ENCODE peak calls at places on chromosomes 2 and 18, in nine cellular contexts. One of them, this sample, is unnamed.
A peak's percentile ranks its signal among the peaks of the same experiment; 100 is the strongest.

GRCh38 chr2:17416891-17417391 is 101.3 kb downstream of the RAD51AP2 start:
- DNase-seq in aorta: no peak
- DNase-seq in stimulated activated CD4-positive, alpha-beta T cell treated with anti-CD3 and anti-CD28 coated beads, Interleukin-4, amount 100 ng/mL, for 48 hours: no peak
- DNase-seq in progenitor cell of endocrine pancreas: no peak
- DNase-seq in cardiac muscle cell: peak; percentile 22
- DNase-seq in astrocyte: peak; percentile 100
- DNase-seq in Ammon's horn: no peak
- DNase-seq in EL: peak; percentile 2
- DNase-seq in lung: no peak
- DNase-seq in this sample: peak; percentile 49

GRCh38 chr2:240636563-240637115 is 11.4 kb downstream of the GPR35 start:
- DNase-seq in aorta: no peak
- DNase-seq in stimulated activated CD4-positive, alpha-beta T cell treated with anti-CD3 and anti-CD28 coated beads, Interleukin-4, amount 100 ng/mL, for 48 hours: no peak
- DNase-seq in progenitor cell of endocrine pancreas: no peak
- DNase-seq in cardiac muscle cell: no peak
- DNase-seq in astrocyte: no peak
- DNase-seq in Ammon's horn: no peak
- DNase-seq in EL: no peak
- DNase-seq in lung: no peak
- DNase-seq in this sample: no peak

GRCh38 chr18:43620936-43621335 is 343.6 kb upstream of the SYT4 start:
- DNase-seq in aorta: no peak
- DNase-seq in stimulated activated CD4-positive, alpha-beta T cell treated with anti-CD3 and anti-CD28 coated beads, Interleukin-4, amount 100 ng/mL, for 48 hours: no peak
- DNase-seq in progenitor cell of endocrine pancreas: no peak
- DNase-seq in cardiac muscle cell: peak; percentile 45
- DNase-seq in astrocyte: peak; percentile 12
- DNase-seq in Ammon's horn: peak; percentile 11
- DNase-seq in EL: peak; percentile 29
- DNase-seq in lung: no peak
- DNase-seq in this sample: no peak

GRCh38 chr18:57258131-57258777 is 94.1 kb upstream of the ST8SIA3 start:
- DNase-seq in aorta: no peak
- DNase-seq in stimulated activated CD4-positive, alpha-beta T cell treated with anti-CD3 and anti-CD28 coated beads, Interleukin-4, amount 100 ng/mL, for 48 hours: no peak
- DNase-seq in progenitor cell of endocrine pancreas: no peak
- DNase-seq in cardiac muscle cell: no peak
- DNase-seq in astrocyte: no peak
- DNase-seq in Ammon's horn: no peak
- DNase-seq in EL: no peak
- DNase-seq in lung: no peak
- DNase-seq in this sample: no peak

GRCh38 chr2:239385096-239386000 is 15.5 kb downstream of the HDAC4 start:
- DNase-seq in aorta: peak; percentile 30
- DNase-seq in stimulated activated CD4-positive, alpha-beta T cell treated with anti-CD3 and anti-CD28 coated beads, Interleukin-4, amount 100 ng/mL, for 48 hours: no peak
- DNase-seq in progenitor cell of endocrine pancreas: no peak
- DNase-seq in cardiac muscle cell: no peak
- DNase-seq in astrocyte: no peak
- DNase-seq in Ammon's horn: no peak
- DNase-seq in EL: no peak
- DNase-seq in lung: no peak
- DNase-seq in this sample: no peak

GRCh38 chr2:60416221-60417008 is 137.0 kb downstream of the BCL11A start:
- DNase-seq in aorta: no peak
- DNase-seq in stimulated activated CD4-positive, alpha-beta T cell treated with anti-CD3 and anti-CD28 coated beads, Interleukin-4, amount 100 ng/mL, for 48 hours: no peak
- DNase-seq in progenitor cell of endocrine pancreas: no peak
- DNase-seq in cardiac muscle cell: peak; percentile 66
- DNase-seq in astrocyte: no peak
- DNase-seq in Ammon's horn: no peak
- DNase-seq in EL: peak; percentile 33
- DNase-seq in lung: no peak
- DNase-seq in this sample: peak; percentile 30

GRCh38 chr2:157178865-157179264 is 78.6 kb upstream of the GALNT5 start:
- DNase-seq in aorta: no peak
- DNase-seq in stimulated activated CD4-positive, alpha-beta T cell treated with anti-CD3 and anti-CD28 coated beads, Interleukin-4, amount 100 ng/mL, for 48 hours: no peak
- DNase-seq in progenitor cell of endocrine pancreas: no peak
- DNase-seq in cardiac muscle cell: no peak
- DNase-seq in astrocyte: no peak
- DNase-seq in Ammon's horn: no peak
- DNase-seq in EL: no peak
- DNase-seq in lung: no peak
- DNase-seq in this sample: no peak

GRCh38 chr2:161165811-161166210 is 5.6 kb downstream of the TANK start:
- DNase-seq in aorta: no peak
- DNase-seq in stimulated activated CD4-positive, alpha-beta T cell treated with anti-CD3 and anti-CD28 coated beads, Interleukin-4, amount 100 ng/mL, for 48 hours: no peak
- DNase-seq in progenitor cell of endocrine pancreas: no peak
- DNase-seq in cardiac muscle cell: no peak
- DNase-seq in astrocyte: no peak
- DNase-seq in Ammon's horn: no peak
- DNase-seq in EL: no peak
- DNase-seq in lung: no peak
- DNase-seq in this sample: no peak

GRCh38 chr18:48866028-48866733 is 84.6 kb downstream of the SMAD7 start:
- DNase-seq in aorta: peak; percentile 86
- DNase-seq in stimulated activated CD4-positive, alpha-beta T cell treated with anti-CD3 and anti-CD28 coated beads, Interleukin-4, amount 100 ng/mL, for 48 hours: no peak
- DNase-seq in progenitor cell of endocrine pancreas: no peak
- DNase-seq in cardiac muscle cell: peak; percentile 76
- DNase-seq in astrocyte: peak; percentile 68
- DNase-seq in Ammon's horn: peak; percentile 85
- DNase-seq in EL: peak; percentile 57
- DNase-seq in lung: no peak
- DNase-seq in this sample: peak; percentile 46

GRCh38 chr2:44705851-44706555 is 235.5 kb upstream of the SIX3 start:
- DNase-seq in aorta: no peak
- DNase-seq in stimulated activated CD4-positive, alpha-beta T cell treated with anti-CD3 and anti-CD28 coated beads, Interleukin-4, amount 100 ng/mL, for 48 hours: no peak
- DNase-seq in progenitor cell of endocrine pancreas: no peak
- DNase-seq in cardiac muscle cell: no peak
- DNase-seq in astrocyte: no peak
- DNase-seq in Ammon's horn: peak; percentile 30
- DNase-seq in EL: no peak
- DNase-seq in lung: no peak
- DNase-seq in this sample: no peak

GRCh38 chr18:26700728-26701127 is 152.4 kb upstream of the KCTD1 start:
- DNase-seq in aorta: no peak
- DNase-seq in stimulated activated CD4-positive, alpha-beta T cell treated with anti-CD3 and anti-CD28 coated beads, Interleukin-4, amount 100 ng/mL, for 48 hours: no peak
- DNase-seq in progenitor cell of endocrine pancreas: no peak
- DNase-seq in cardiac muscle cell: no peak
- DNase-seq in astrocyte: peak; percentile 2
- DNase-seq in Ammon's horn: no peak
- DNase-seq in EL: no peak
- DNase-seq in lung: no peak
- DNase-seq in this sample: no peak

GRCh38 chr2:173030541-173031485 is 44.8 kb upstream of the MAP3K20 start:
- DNase-seq in aorta: no peak
- DNase-seq in stimulated activated CD4-positive, alpha-beta T cell treated with anti-CD3 and anti-CD28 coated beads, Interleukin-4, amount 100 ng/mL, for 48 hours: no peak
- DNase-seq in progenitor cell of endocrine pancreas: no peak
- DNase-seq in cardiac muscle cell: no peak
- DNase-seq in astrocyte: no peak
- DNase-seq in Ammon's horn: no peak
- DNase-seq in EL: no peak
- DNase-seq in lung: no peak
- DNase-seq in this sample: no peak

GRCh38 chr2:213129311-213129710 is 22.1 kb downstream of the IKZF2 start:
- DNase-seq in aorta: no peak
- DNase-seq in stimulated activated CD4-positive, alpha-beta T cell treated with anti-CD3 and anti-CD28 coated beads, Interleukin-4, amount 100 ng/mL, for 48 hours: no peak
- DNase-seq in progenitor cell of endocrine pancreas: no peak
- DNase-seq in cardiac muscle cell: no peak
- DNase-seq in astrocyte: no peak
- DNase-seq in Ammon's horn: peak; percentile 55
- DNase-seq in EL: no peak
- DNase-seq in lung: no peak
- DNase-seq in this sample: no peak

GRCh38 chr2:216335252-216335651 is 37.0 kb downstream of the MARCHF4 start:
- DNase-seq in aorta: no peak
- DNase-seq in stimulated activated CD4-positive, alpha-beta T cell treated with anti-CD3 and anti-CD28 coated beads, Interleukin-4, amount 100 ng/mL, for 48 hours: no peak
- DNase-seq in progenitor cell of endocrine pancreas: no peak
- DNase-seq in cardiac muscle cell: no peak
- DNase-seq in astrocyte: no peak
- DNase-seq in Ammon's horn: no peak
- DNase-seq in EL: no peak
- DNase-seq in lung: no peak
- DNase-seq in this sample: no peak

This sample was measured in prostate gland.